ENCODE peak calls at places on chromosomes 3 and 15, in seven cellular contexts. H, A, Y, K, G, I and R are unnamed samples.

GRCh38 chr3:36876181-36876936 is 68.5 kb downstream of the TRANK1 start:
- DNase-seq in K (no peak), A (no peak), H (no peak), Y (no peak), G (no peak), I (no peak), R (no peak)

GRCh38 chr3:124811441-124811840 is 75.7 kb downstream of the ITGB5 start:
- DNase-seq in A (no peak), Y (peak), G (no peak), H (peak), K (no peak), I (no peak), R (no peak)

GRCh38 chr15:73751896-73752816 is 995 bp downstream of the INSYN1 start:
- DNase-seq in K (no peak), G (no peak), I (no peak), A (no peak), Y (no peak), H (no peak), R (no peak)

GRCh38 chr3:191135175-191135574 is 63.9 kb upstream of the OSTN start:
- DNase-seq in Y (no peak), K (no peak), H (no peak), I (no peak), A (no peak), G (no peak), R (no peak)

GRCh38 chr3:43922374-43922773 is 231.6 kb downstream of the ABHD5 start:
- DNase-seq in G (no peak), K (no peak), I (no peak), A (no peak), H (no peak), Y (no peak), R (no peak)

GRCh38 chr3:192835818-192836468 is 81.7 kb downstream of the MB21D2 start:
- DNase-seq in A (no peak), G (peak), K (no peak), I (no peak), Y (no peak), H (peak), R (no peak)

GRCh38 chr3:196501316-196502064 is 2.1 kb downstream of the RNF168 start:
- DNase-seq in H (peak), K (no peak), A (no peak), Y (no peak), G (no peak), I (no peak), R (no peak)

GRCh38 chr15:73936181-73936580 is 9.9 kb downstream of the LOXL1 start:
- DNase-seq in Y (peak), H (peak), A (no peak), I (peak), K (no peak), G (no peak), R (no peak)

GRCh38 chr3:117651271-117651670 is 941.7 kb downstream of the TUSC7 start:
- DNase-seq in G (no peak), Y (no peak), I (no peak), K (no peak), A (no peak), H (no peak), R (no peak)

GRCh38 chr3:37987751-37988179 is 2.8 kb upstream of the VILL start:
- DNase-seq in A (no peak), I (no peak), Y (peak), H (peak), G (no peak), K (no peak), R (no peak)

GRCh38 chr3:71145954-71146353 is 437.6 kb downstream of the FOXP1 start:
- DNase-seq in G (no peak), I (no peak), H (no peak), K (no peak), Y (no peak), A (no peak), R (no peak)

DNA sequence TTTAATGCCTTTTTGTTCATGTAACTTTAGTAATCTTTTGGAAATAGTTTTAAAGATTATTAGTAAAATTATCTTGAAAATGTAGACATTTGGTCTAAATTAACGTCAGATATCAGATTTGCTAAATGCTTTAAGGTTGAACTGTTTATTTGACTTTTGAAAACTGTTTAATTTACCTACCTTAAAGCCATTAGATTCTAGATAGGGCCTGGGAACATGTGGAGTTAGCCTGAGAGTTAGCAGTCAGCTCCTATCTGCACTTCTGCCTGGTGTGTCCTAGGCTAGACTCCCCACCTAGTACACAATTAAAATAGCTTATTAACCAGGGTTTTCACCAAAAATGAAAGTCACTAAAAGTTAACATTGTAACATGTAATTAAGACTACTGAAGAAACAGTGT is 53.7 kb upstream of the CFAP20DC start:
- DNase-seq in K (no peak), G (no peak), Y (no peak), A (no peak), H (no peak), I (no peak), R (no peak)
- TF ChIP-seq CTCF in K (no peak), G (no peak), Y (no peak), A (no peak), H (no peak), I (no peak), R (no peak)

GRCh38 chr3:49305608-49306007 is 28.6 kb upstream of the C3orf62 start:
- DNase-seq in I (no peak), A (no peak), K (no peak), H (no peak), Y (no peak), G (no peak), R (no peak)
- H3K27ac ChIP-seq in I (no peak), A (no peak), K (no peak), H (no peak), Y (no peak), G (no peak), R (no peak)

GRCh38 chr3:70119892-70120291 is 120.4 kb downstream of the SAMMSON start:
- DNase-seq in H (no peak), K (no peak), A (no peak), G (no peak), Y (no peak), I (no peak), R (no peak)

DNA sequence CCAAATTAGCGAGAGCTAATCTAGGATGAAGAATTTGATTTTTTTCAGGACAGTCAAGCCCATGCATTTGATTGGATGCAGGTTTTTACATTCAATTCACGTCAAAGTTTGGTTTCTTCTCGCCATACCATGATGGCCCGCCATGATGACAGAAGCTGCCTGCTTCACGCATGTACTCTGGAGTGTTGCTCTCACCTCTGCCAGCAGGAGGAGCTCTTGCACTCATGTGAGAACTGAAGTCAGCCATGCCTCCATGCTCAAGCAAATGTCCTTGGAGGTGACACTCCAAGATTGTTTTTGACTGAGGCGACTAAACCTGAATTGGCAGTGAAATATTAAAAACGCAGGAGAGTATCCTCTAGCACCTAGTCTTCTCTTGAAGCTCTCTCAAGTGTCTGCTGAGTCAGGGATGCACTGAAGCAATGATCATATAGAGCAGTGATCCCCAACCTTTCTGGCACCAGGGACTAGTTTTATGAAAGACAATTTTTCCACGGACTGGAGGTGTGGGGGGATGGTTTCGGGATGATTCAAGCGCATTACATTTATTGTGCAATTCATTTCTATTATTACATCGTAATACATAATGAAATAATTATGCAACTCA is 120.9 kb downstream of the SAMMSON start:
- DNase-seq in K (no peak), G (peak), Y (peak), I (peak), A (peak), H (peak), R (peak)
- TF ChIP-seq CTCF in K (peak), G (peak), Y (peak), I (peak), A (peak), H (peak), R (peak)

GRCh38 chr3:120419797-120420196 is 31.0 kb downstream of the FSTL1 start:
- DNase-seq in K (no peak), A (no peak), H (no peak), Y (no peak), I (peak), G (no peak), R (no peak)
- H3K27ac ChIP-seq in K (no peak), A (no peak), H (peak), Y (peak), I (peak), G (peak), R (no peak)

DNA sequence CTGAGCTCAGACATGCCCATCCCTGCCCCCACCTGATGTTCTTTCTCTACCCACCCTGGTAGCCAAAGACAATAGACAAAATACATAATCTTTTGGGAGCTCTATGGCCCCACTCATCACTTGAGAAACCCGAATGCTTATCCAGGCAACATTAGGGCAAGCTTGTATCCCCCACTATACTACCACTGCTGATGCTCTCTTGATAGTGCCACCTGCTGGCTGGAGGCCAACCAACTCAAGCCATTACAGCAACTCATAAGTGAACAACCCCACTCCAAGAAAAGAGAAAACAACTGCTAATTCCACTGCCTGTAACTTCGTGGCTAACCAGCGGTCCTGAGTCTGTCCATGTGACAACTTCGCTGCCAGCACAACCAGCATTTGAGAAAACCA is 342.5 kb upstream of the TGFBR2 start:
- DNase-seq in I (no peak), H (no peak), G (no peak), K (no peak), Y (no peak), A (no peak), R (no peak)
- TF ChIP-seq CTCF in I (no peak), H (no peak), G (no peak), K (no peak), Y (no peak), A (no peak), R (no peak)

GRCh38 chr3:101996832-101997231 is 147.5 kb downstream of the NFKBIZ start:
- DNase-seq in I (no peak), K (no peak), G (no peak), H (no peak), Y (no peak), A (no peak), R (no peak)

GRCh38 chr3:101998256-101998926 is 149.1 kb downstream of the NFKBIZ start:
- DNase-seq in K (no peak), G (no peak), A (no peak), I (no peak), H (no peak), Y (no peak), R (no peak)

GRCh38 chr3:102000620-102001209 is 151.4 kb downstream of the NFKBIZ start:
- DNase-seq in G (no peak), Y (no peak), A (no peak), H (no peak), I (no peak), K (no peak), R (no peak)

GRCh38 chr3:102002056-102002455 is 152.7 kb downstream of the NFKBIZ start:
- DNase-seq in H (no peak), G (no peak), I (no peak), K (no peak), Y (no peak), A (no peak), R (no peak)

GRCh38 chr3:101999177-101999778 is 150.0 kb downstream of the NFKBIZ start:
- DNase-seq in Y (no peak), H (no peak), K (no peak), A (no peak), I (no peak), G (no peak), R (no peak)
- H3K27ac ChIP-seq in Y (no peak), H (no peak), K (no peak), A (no peak), I (no peak), G (peak), R (no peak)

DNA sequence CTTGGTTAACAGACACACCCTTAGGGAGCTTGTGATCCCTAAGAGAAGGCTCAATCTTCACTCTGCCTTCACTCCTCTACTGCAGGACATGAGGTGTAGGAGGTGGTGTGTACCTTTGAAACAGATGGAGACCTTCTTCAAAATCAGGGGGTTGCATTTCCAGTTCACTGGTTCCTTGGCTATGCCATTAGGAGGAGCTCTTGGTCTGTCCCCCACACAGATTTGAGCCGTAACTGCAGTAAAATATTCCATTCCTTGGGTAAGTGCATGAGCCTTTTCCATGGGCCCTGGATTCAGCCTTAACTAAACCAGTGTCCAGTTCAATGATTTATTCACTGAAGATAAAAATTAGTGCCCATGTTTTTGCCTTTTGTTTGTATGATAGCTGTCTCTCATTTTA is 144.6 kb downstream of the MCTP2 start:
- DNase-seq in A (no peak), Y (no peak), I (no peak), H (no peak), K (no peak), G (no peak), R (no peak)
- TF ChIP-seq CTCF in A (no peak), Y (no peak), I (no peak), H (no peak), K (no peak), G (no peak), R (no peak)

DNA sequence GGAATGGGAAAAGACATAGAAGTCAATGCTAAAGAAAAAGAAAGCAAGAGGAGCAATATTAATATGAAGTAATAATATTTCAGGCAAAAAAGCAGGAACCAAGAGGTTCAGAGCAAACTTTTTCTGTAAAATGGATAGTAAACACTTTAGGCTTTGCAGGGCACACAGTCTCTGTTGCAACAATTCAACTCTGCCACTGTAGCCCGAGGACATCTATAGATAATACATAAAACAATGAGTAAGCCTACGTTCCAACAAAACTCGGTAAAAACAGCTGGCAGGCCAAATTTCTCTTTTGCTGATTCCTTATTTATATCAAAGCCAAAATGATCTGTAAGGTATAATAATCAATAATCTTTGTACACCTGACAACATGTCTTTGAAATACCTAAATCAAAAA is 56.8 kb downstream of the SMAD6 start:
- DNase-seq in A (no peak), K (no peak), G (no peak), H (no peak), I (no peak), Y (no peak), R (no peak)
- H3K27ac ChIP-seq in A (no peak), K (no peak), G (no peak), H (no peak), I (peak), Y (peak), R (no peak)

DNA sequence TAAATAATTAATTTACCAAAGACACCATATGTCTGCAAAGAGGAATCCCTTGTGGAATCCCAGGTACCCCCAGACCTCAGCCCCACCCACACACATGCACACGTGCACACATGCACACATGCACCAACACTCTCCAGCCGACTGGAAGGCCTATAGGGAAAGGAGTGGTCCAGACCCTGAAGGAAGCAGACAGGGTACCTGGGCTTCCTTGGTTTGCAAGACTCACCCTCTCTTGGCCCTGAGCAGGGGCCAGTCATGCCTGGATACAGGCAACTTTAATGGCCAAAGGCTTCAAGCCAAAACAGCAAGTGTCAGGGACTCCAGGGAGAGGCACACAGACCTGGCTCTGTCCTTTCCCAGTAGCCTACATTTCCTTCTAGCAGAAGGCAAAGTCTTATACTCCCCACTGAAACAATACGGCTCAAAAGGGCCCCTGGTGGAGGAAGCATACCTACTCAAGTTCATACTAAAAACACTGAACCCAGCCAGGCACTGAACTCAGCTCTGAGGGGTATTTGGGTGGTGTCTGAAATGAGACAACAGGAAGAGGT is 8.8 kb downstream of the MFGE8 start:
- DNase-seq in Y (no peak), H (no peak), K (no peak), G (no peak), I (peak), A (no peak), R (no peak)
- TF ChIP-seq CTCF in Y (no peak), H (no peak), K (no peak), G (no peak), I (no peak), A (no peak), R (no peak)

GRCh38 chr3:9947025-9947995 is 4.9 kb downstream of the PRRT3 start:
- DNase-seq in H (peak), A (peak), K (peak), G (peak), I (peak), Y (peak), R (no peak)
- H3K27ac ChIP-seq in H (no peak), A (peak), K (peak), G (peak), I (peak), Y (peak), R (no peak)